ENCODE peak calls at places on chromosome 16, in six cellular contexts. P, W, S, U, Z and L are unnamed samples.

GRCh38 chr16:77858060-77858459 is 69.7 kb downstream of the VAT1L start:
- DNase-seq in S (no peak), W (no peak), P (no peak), Z (no peak), U (no peak), L (no peak)

GRCh38 chr16:47377156-47377555 is 83.7 kb downstream of the ITFG1 start:
- DNase-seq in W (no peak), P (no peak), Z (no peak), U (peak; percentile 30), S (no peak), L (peak; percentile 14)

GRCh38 chr16:2706085-2706484 is 13.9 kb downstream of the PRSS27 start:
- DNase-seq in Z (no peak), W (no peak), U (no peak), P (no peak), S (no peak), L (no peak)

GRCh38 chr16:28878083-28878926 is at the start of gene ATP2A1:
- DNase-seq in P (no peak), S (no peak), Z (no peak), W (no peak), U (no peak), L (no peak)

GRCh38 chr16:17359778-17360177 is 111.0 kb downstream of the XYLT1 start:
- DNase-seq in U (no peak), P (no peak), S (peak; percentile 73), Z (peak; percentile 86), W (peak; percentile 44), L (peak; percentile 89)

GRCh38 chr16:50303605-50304466 is 37.5 kb downstream of the ADCY7 start:
- DNase-seq in Z (no peak), P (no peak), W (peak; percentile 47), U (no peak), S (peak; percentile 17), L (peak; percentile 100)

GRCh38 chr16:48117217-48118105 is 38.3 kb downstream of the ABCC12 start:
- DNase-seq in U (no peak), Z (peak; percentile 44), W (peak; percentile 56), P (peak; percentile 14), S (no peak), L (peak; percentile 77)

GRCh38 chr16:63361032-63361624 is 1324.9 kb upstream of the CDH8 start:
- DNase-seq in P (no peak), W (no peak), U (peak; percentile 20), Z (no peak), S (peak; percentile 65), L (no peak)

GRCh38 chr16:3481696-3482658 is 13.3 kb downstream of the C16orf90 start:
- DNase-seq in P (no peak), Z (no peak), S (no peak), W (no peak), U (no peak), L (no peak)

GRCh38 chr16:50988441-50988840 is 162.6 kb downstream of the SALL1 start:
- DNase-seq in W (no peak), Z (no peak), U (no peak), S (no peak), P (no peak), L (no peak)

GRCh38 chr16:23857256-23857891 is 21.6 kb downstream of the PRKCB start:
- DNase-seq in W (no peak), S (no peak), Z (no peak), P (no peak), U (no peak), L (no peak)

GRCh38 chr16:74480150-74481029 is 59.1 kb upstream of the CLEC18B start:
- DNase-seq in P (no peak), U (no peak), Z (peak; percentile 42), S (peak; percentile 60), W (peak; percentile 91), L (peak; percentile 41)

GRCh38 chr16:47965439-47965838 is 190.4 kb downstream of the ABCC12 start:
- DNase-seq in U (no peak), Z (no peak), W (no peak), S (peak; percentile 16), P (no peak), L (no peak)

GRCh38 chr16:86519649-86520316 is 9.5 kb downstream of the FOXF1 start:
- DNase-seq in Z (peak; percentile 86), S (peak; percentile 32), W (peak; percentile 85), P (peak; percentile 21), U (peak; percentile 51), L (peak; percentile 79)

GRCh38 chr16:17101646-17102045 is 369.1 kb downstream of the XYLT1 start:
- DNase-seq in P (no peak), W (no peak), S (no peak), Z (no peak), U (no peak), L (no peak)

GRCh38 chr16:21260870-21261791 is 17.0 kb downstream of the CRYM start:
- DNase-seq in W (peak; percentile 86), S (peak; percentile 27), U (peak; percentile 86), Z (peak; percentile 77), P (no peak), L (peak; percentile 9)

GRCh38 chr16:26795184-26795583 is 271.5 kb upstream of the C16orf82 start:
- DNase-seq in P (no peak), S (no peak), W (no peak), U (no peak), Z (no peak), L (no peak)

GRCh38 chr16:89737341-89738071 is 16.2 kb downstream of the ZNF276 start:
- DNase-seq in W (no peak), S (no peak), U (no peak), Z (no peak), P (peak; percentile 12), L (no peak)

GRCh38 chr16:21618261-21618660 is 18.9 kb downstream of the METTL9 start:
- DNase-seq in P (no peak), U (no peak), Z (no peak), W (no peak), S (no peak), L (no peak)

GRCh38 chr16:3643095-3643730 is 11.3 kb upstream of the DNASE1 start:
- DNase-seq in P (no peak), S (no peak), U (no peak), W (peak; percentile 41), Z (no peak), L (no peak)